ENCODE peak calls at places on chromosomes 7 and 10, in six cellular contexts. One of them, this sample, is unnamed.

GRCh38 chr10:79275431-79275851 is 71.8 kb upstream of the PPIF start:
- DNase-seq in OCI-LY7: no peak
- DNase-seq in NB4: no peak
- DNase-seq in AG09309: no peak
- DNase-seq in IMR-90: no peak
- DNase-seq in HFF-Myc: no peak
- DNase-seq in this sample: no peak

GRCh38 chr7:24821045-24821853 is 64.0 kb upstream of the GSDME start:
- DNase-seq in OCI-LY7: peak
- DNase-seq in NB4: peak
- DNase-seq in AG09309: peak
- DNase-seq in IMR-90: peak
- DNase-seq in HFF-Myc: peak
- DNase-seq in this sample: peak

GRCh38 chr7:28093617-28094232 is 86.9 kb downstream of the JAZF1 start:
- DNase-seq in OCI-LY7: peak
- DNase-seq in NB4: peak
- DNase-seq in AG09309: no peak
- DNase-seq in IMR-90: peak
- DNase-seq in HFF-Myc: no peak
- DNase-seq in this sample: peak

GRCh38 chr7:150430465-150431085 is 19.9 kb upstream of the GIMAP8 start:
- DNase-seq in OCI-LY7: no peak
- DNase-seq in NB4: peak
- DNase-seq in AG09309: no peak
- DNase-seq in IMR-90: peak
- DNase-seq in HFF-Myc: no peak
- DNase-seq in this sample: no peak

GRCh38 chr7:28542410-28542809 is 130.1 kb downstream of the CREB5 start:
- DNase-seq in OCI-LY7: no peak
- DNase-seq in NB4: no peak
- DNase-seq in AG09309: no peak
- DNase-seq in IMR-90: no peak
- DNase-seq in HFF-Myc: no peak
- DNase-seq in this sample: no peak

GRCh38 chr7:17685141-17685540 is 255.2 kb downstream of the SNX13 start:
- DNase-seq in OCI-LY7: no peak
- DNase-seq in NB4: no peak
- DNase-seq in AG09309: no peak
- DNase-seq in IMR-90: no peak
- DNase-seq in HFF-Myc: no peak
- DNase-seq in this sample: no peak

GRCh38 chr10:86399514-86399878 is 32.9 kb upstream of the GRID1 start:
- DNase-seq in OCI-LY7: no peak
- DNase-seq in NB4: no peak
- DNase-seq in AG09309: no peak
- DNase-seq in IMR-90: no peak
- DNase-seq in HFF-Myc: no peak
- DNase-seq in this sample: no peak

GRCh38 chr7:46058424-46058823 is 137.4 kb upstream of the IGFBP3 start:
- DNase-seq in OCI-LY7: no peak
- DNase-seq in NB4: peak
- DNase-seq in AG09309: peak
- DNase-seq in IMR-90: peak
- DNase-seq in HFF-Myc: no peak
- DNase-seq in this sample: peak

GRCh38 chr7:4416436-4417092 is 265.5 kb upstream of the FOXK1 start:
- DNase-seq in OCI-LY7: no peak
- DNase-seq in NB4: no peak
- DNase-seq in AG09309: no peak
- DNase-seq in IMR-90: no peak
- DNase-seq in HFF-Myc: no peak
- DNase-seq in this sample: peak

GRCh38 chr7:47191876-47192291 is 390.0 kb downstream of the TNS3 start:
- DNase-seq in OCI-LY7: peak
- DNase-seq in NB4: no peak
- DNase-seq in AG09309: no peak
- DNase-seq in IMR-90: no peak
- DNase-seq in HFF-Myc: no peak
- DNase-seq in this sample: no peak

GRCh38 chr7:95686109-95686508 is 86.2 kb upstream of the DYNC1I1 start:
- DNase-seq in OCI-LY7: peak
- DNase-seq in NB4: peak
- DNase-seq in AG09309: no peak
- DNase-seq in IMR-90: peak
- DNase-seq in HFF-Myc: no peak
- DNase-seq in this sample: peak

GRCh38 chr7:191105-192034 is 1.0 kb upstream of the FAM20C start:
- DNase-seq in OCI-LY7: no peak
- DNase-seq in NB4: peak
- DNase-seq in AG09309: peak
- DNase-seq in IMR-90: peak
- DNase-seq in HFF-Myc: peak
- DNase-seq in this sample: peak

GRCh38 chr10:133325761-133326463 is 10.8 kb downstream of the CALY start:
- DNase-seq in OCI-LY7: no peak
- DNase-seq in NB4: no peak
- DNase-seq in AG09309: no peak
- DNase-seq in IMR-90: no peak
- DNase-seq in HFF-Myc: no peak
- DNase-seq in this sample: no peak

GRCh38 chr10:133324857-133325260 is 11.8 kb downstream of the CALY start:
- DNase-seq in OCI-LY7: no peak
- DNase-seq in NB4: no peak
- DNase-seq in AG09309: no peak
- DNase-seq in IMR-90: no peak
- DNase-seq in HFF-Myc: no peak
- DNase-seq in this sample: no peak

GRCh38 chr10:133325392-133325760 is 11.3 kb downstream of the CALY start:
- DNase-seq in OCI-LY7: no peak
- DNase-seq in NB4: no peak
- DNase-seq in AG09309: no peak
- DNase-seq in IMR-90: no peak
- DNase-seq in HFF-Myc: no peak
- DNase-seq in this sample: no peak

GRCh38 chr10:133326745-133327650 is 9.7 kb downstream of the CALY start:
- DNase-seq in OCI-LY7: no peak
- DNase-seq in NB4: no peak
- DNase-seq in AG09309: no peak
- DNase-seq in IMR-90: peak
- DNase-seq in HFF-Myc: no peak
- DNase-seq in this sample: peak

DNA sequence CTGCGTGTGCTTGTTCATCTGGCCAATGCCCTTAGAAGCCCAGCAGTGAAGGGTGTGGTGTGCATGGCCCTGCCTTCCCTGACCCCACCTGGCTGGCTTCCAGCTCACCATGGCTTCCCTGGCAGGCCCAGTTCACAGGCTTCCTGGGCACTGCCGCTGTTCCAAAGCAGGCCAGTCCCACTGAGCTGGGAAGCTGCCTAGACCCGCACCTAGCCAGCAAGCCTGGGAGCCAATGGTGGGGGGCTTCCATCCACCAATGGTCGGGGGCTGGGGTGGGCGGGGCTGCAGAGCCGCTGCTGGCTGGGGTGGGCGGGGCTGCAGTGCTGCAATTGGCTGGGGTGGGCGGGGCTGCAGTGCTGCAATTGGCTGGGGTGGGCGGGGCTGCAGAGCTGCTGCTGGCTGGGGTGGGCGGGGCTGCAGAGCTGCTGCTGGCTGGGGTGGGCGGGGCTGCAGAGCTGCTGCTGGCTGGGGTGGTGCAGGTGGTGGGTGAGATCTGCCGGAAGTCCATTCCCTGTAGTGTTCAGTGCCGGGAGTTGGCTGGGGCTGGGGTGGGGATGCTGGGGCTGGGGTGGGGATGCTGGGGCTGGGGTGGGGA is 12.4 kb downstream of the CALY start:
- DNase-seq in OCI-LY7: peak
- DNase-seq in NB4: peak
- DNase-seq in AG09309: no peak
- DNase-seq in IMR-90: peak
- DNase-seq in HFF-Myc: no peak
- DNase-seq in this sample: peak
- H3K4me3 ChIP-seq in OCI-LY7: no peak
- H3K4me3 ChIP-seq in NB4: no peak
- H3K4me3 ChIP-seq in AG09309: no peak
- H3K4me3 ChIP-seq in IMR-90: peak
- H3K4me3 ChIP-seq in HFF-Myc: no peak
- H3K4me3 ChIP-seq in this sample: peak

GRCh38 chr7:131038153-131038552 is 289.5 kb upstream of the MKLN1 start:
- DNase-seq in OCI-LY7: no peak
- DNase-seq in NB4: no peak
- DNase-seq in AG09309: no peak
- DNase-seq in IMR-90: no peak
- DNase-seq in HFF-Myc: no peak
- DNase-seq in this sample: no peak

GRCh38 chr7:131035088-131035770 is 292.4 kb upstream of the MKLN1 start:
- DNase-seq in OCI-LY7: no peak
- DNase-seq in NB4: no peak
- DNase-seq in AG09309: no peak
- DNase-seq in IMR-90: no peak
- DNase-seq in HFF-Myc: no peak
- DNase-seq in this sample: no peak

GRCh38 chr7:131031100-131031868 is 296.4 kb upstream of the MKLN1 start:
- DNase-seq in OCI-LY7: no peak
- DNase-seq in NB4: no peak
- DNase-seq in AG09309: no peak
- DNase-seq in IMR-90: no peak
- DNase-seq in HFF-Myc: no peak
- DNase-seq in this sample: no peak

GRCh38 chr7:131039355-131039762 is 288.3 kb upstream of the MKLN1 start:
- DNase-seq in OCI-LY7: no peak
- DNase-seq in NB4: no peak
- DNase-seq in AG09309: no peak
- DNase-seq in IMR-90: no peak
- DNase-seq in HFF-Myc: no peak
- DNase-seq in this sample: peak

DNA sequence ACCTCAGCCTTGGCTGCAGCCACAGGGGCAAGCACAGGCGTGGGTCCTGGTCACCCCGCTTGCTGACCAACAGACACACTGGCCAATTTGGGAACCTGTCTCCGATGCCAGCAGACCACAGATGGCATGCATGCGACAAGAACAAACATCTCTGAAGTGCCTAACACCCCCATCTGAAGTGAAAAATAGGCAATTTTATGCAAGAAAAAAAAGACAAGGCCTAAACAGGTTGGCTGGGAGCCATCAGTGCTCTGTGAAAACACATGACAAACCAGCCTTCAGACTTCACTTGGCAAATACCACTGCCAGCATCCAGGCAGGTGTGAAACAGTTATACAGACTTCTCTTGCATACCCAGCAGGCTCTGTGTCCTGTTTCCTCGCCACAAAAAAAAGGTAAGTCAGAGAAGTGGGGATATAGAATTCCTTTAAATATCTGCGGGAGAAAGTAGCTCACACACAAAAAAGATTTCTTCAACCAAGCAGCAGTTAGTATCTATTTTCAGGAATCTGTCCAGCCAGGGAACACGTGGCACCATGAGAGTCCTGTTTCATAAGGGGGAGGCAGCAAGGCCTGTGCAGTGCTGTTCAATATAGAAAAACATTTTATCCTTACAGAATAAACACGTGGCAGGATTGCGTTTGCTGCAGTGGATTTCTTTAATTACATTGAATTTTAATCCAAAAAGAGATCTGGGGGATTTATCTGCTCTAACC is 293.4 kb upstream of the MKLN1 start:
- DNase-seq in OCI-LY7: no peak
- DNase-seq in NB4: no peak
- DNase-seq in AG09309: no peak
- DNase-seq in IMR-90: no peak
- DNase-seq in HFF-Myc: no peak
- DNase-seq in this sample: peak
- H3K4me3 ChIP-seq in OCI-LY7: no peak
- H3K4me3 ChIP-seq in NB4: no peak
- H3K4me3 ChIP-seq in AG09309: no peak
- H3K4me3 ChIP-seq in IMR-90: no peak
- H3K4me3 ChIP-seq in HFF-Myc: no peak
- H3K4me3 ChIP-seq in this sample: no peak

GRCh38 chr10:53284615-53285182 is 512.1 kb upstream of the MBL2 start:
- DNase-seq in OCI-LY7: no peak
- DNase-seq in NB4: no peak
- DNase-seq in AG09309: no peak
- DNase-seq in IMR-90: no peak
- DNase-seq in HFF-Myc: no peak
- DNase-seq in this sample: no peak
- H3K4me3 ChIP-seq in OCI-LY7: no peak
- H3K4me3 ChIP-seq in NB4: no peak
- H3K4me3 ChIP-seq in AG09309: no peak
- H3K4me3 ChIP-seq in IMR-90: no peak
- H3K4me3 ChIP-seq in HFF-Myc: no peak
- H3K4me3 ChIP-seq in this sample: no peak

DNA sequence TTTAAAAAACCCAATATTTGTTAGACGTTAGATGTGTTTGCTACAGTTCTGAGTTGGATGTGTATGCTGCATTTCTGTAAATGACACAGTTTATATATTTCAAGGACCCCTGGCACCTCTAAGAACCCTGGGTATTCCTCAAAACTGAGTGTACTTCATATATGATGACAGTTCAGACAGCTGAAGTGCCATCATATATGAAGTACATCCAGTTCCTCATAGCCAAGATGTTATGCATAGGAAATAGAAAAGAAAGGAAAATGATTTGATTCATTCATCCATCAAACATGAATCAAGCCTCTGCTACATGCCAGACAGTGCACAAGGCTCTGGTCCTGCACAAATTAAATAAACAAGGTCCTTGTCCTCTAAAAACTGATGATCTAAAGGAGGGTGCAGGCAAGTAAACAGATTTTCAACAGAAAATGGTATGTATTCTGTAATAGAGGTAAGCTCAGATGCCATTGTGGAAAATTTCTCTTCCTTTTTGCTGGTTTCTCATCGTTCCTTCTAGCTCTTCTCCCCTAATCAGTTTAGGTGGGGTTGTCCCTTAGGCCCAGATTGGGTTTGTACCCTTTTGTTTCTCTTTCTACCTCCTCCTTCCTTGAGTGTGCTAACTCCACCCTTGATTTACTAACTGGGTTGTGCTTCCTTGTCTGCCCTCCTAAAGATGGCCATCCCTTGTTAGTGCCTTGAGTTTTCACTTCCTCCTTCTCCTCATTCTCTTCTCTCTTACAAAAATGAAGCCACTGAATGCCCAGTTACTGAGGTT is 25.3 kb upstream of the SMIM30 start:
- DNase-seq in OCI-LY7: peak
- DNase-seq in NB4: peak
- DNase-seq in AG09309: no peak
- DNase-seq in IMR-90: no peak
- DNase-seq in HFF-Myc: no peak
- DNase-seq in this sample: no peak
- H3K4me3 ChIP-seq in OCI-LY7: peak
- H3K4me3 ChIP-seq in NB4: no peak
- H3K4me3 ChIP-seq in AG09309: no peak
- H3K4me3 ChIP-seq in IMR-90: no peak
- H3K4me3 ChIP-seq in HFF-Myc: no peak
- H3K4me3 ChIP-seq in this sample: no peak

GRCh38 chr7:157007470-157008066 is 2.9 kb downstream of the MNX1 start:
- DNase-seq in OCI-LY7: no peak
- DNase-seq in NB4: no peak
- DNase-seq in AG09309: no peak
- DNase-seq in IMR-90: no peak
- DNase-seq in HFF-Myc: no peak
- DNase-seq in this sample: no peak
- H3K4me3 ChIP-seq in OCI-LY7: no peak
- H3K4me3 ChIP-seq in NB4: no peak
- H3K4me3 ChIP-seq in AG09309: no peak
- H3K4me3 ChIP-seq in IMR-90: no peak
- H3K4me3 ChIP-seq in HFF-Myc: no peak
- H3K4me3 ChIP-seq in this sample: no peak